ENCODE peak calls at places on chromosome 20, in six cellular contexts. U is OCI-LY7, J is amniotic stem cell, P is fibroblast of the aortic adventitia, X is endothelial cell, Q is adipocyte. S is an unnamed sample.

GRCh38 chr20:17856024-17856564 is 112.5 kb downstream of the SNX5 start:
- DNase-seq in U (peak; percentile 93), J (no peak), P (no peak), X (no peak), Q (no peak), S (peak; percentile 34)

GRCh38 chr20:50388733-50389436 is 121.3 kb upstream of the PTPN1 start:
- DNase-seq in U (no peak), J (no peak), P (no peak), X (no peak), Q (no peak), S (no peak)

GRCh38 chr20:51807864-51808263 is 5.5 kb upstream of the SALL4 start:
- DNase-seq in U (no peak), J (no peak), P (no peak), X (no peak), Q (no peak), S (no peak)

GRCh38 chr20:31565699-31566331 is 39.3 kb upstream of the ID1 start:
- DNase-seq in U (peak; percentile 20), J (no peak), P (no peak), X (no peak), Q (no peak), S (no peak)

GRCh38 chr20:17590245-17590644 is 20.4 kb downstream of the DSTN start:
- DNase-seq in U (no peak), J (no peak), P (peak; percentile 37), X (no peak), Q (peak; percentile 32), S (no peak)

GRCh38 chr20:631091-631490 is 21.0 kb upstream of the TCF15 start:
- DNase-seq in U (no peak), J (no peak), P (no peak), X (no peak), Q (peak; percentile 38), S (no peak)

GRCh38 chr20:49811825-49812462 is 684 bp upstream of the SLC9A8 start:
- DNase-seq in U (no peak), J (no peak), P (peak; percentile 51), X (no peak), Q (peak; percentile 41), S (no peak)

GRCh38 chr20:9927224-9927623 is 88.3 kb upstream of the PAK5 start:
- DNase-seq in U (no peak), J (no peak), P (peak; percentile 9), X (no peak), Q (no peak), S (no peak)

GRCh38 chr20:33674294-33675126 is at the start of gene NECAB3:
- DNase-seq in U (peak; percentile 79), J (peak; percentile 30), P (peak; percentile 56), X (peak; percentile 75), Q (peak; percentile 93), S (no peak)

GRCh38 chr20:61765871-61766654 is 299.6 kb downstream of the TAF4 start:
- DNase-seq in U (no peak), J (no peak), P (no peak), X (no peak), Q (no peak), S (no peak)

GRCh38 chr20:33559994-33560393 is 70.1 kb downstream of the CBFA2T2 start:
- DNase-seq in U (no peak), J (no peak), P (no peak), X (no peak), Q (no peak), S (no peak)

S was measured in CD14-positive monocyte.